ENCODE peak calls at places on chromosome 6, in ten cellular contexts. One of them, this sample, is unnamed. For H3K9me3, the result is how much of the 10 kb centered on the place peaks cover.

GRCh38 chr6:169778646-169779045 is 27.2 kb downstream of the ERMARD start:
- DNase-seq in cardiac muscle cell: no peak
- DNase-seq in ovary: no peak
- DNase-seq in ascending aorta: no peak
- DNase-seq in SJCRH30: no peak
- DNase-seq in stomach: no peak
- DNase-seq in astrocyte: no peak
- DNase-seq in adrenal gland: no peak
- DNase-seq in kidney: no peak
- DNase-seq in pancreas: no peak
- DNase-seq in this sample: no peak

GRCh38 chr6:72238900-72239299 is 352.6 kb downstream of the RIMS1 start:
- DNase-seq in cardiac muscle cell: no peak
- DNase-seq in ovary: no peak
- DNase-seq in ascending aorta: no peak
- DNase-seq in SJCRH30: no peak
- DNase-seq in stomach: no peak
- DNase-seq in astrocyte: peak
- DNase-seq in adrenal gland: no peak
- DNase-seq in kidney: no peak
- DNase-seq in pancreas: no peak
- DNase-seq in this sample: no peak

GRCh38 chr6:140537211-140537610 is 1162.8 kb upstream of the CITED2 start:
- DNase-seq in cardiac muscle cell: no peak
- DNase-seq in ovary: no peak
- DNase-seq in ascending aorta: no peak
- DNase-seq in SJCRH30: no peak
- DNase-seq in stomach: no peak
- DNase-seq in astrocyte: peak
- DNase-seq in adrenal gland: no peak
- DNase-seq in kidney: no peak
- DNase-seq in pancreas: no peak
- DNase-seq in this sample: no peak

GRCh38 chr6:123380257-123380656 is 256.5 kb downstream of the TRDN start:
- DNase-seq in cardiac muscle cell: peak
- DNase-seq in ovary: no peak
- DNase-seq in ascending aorta: no peak
- DNase-seq in SJCRH30: peak
- DNase-seq in stomach: no peak
- DNase-seq in astrocyte: peak
- DNase-seq in adrenal gland: no peak
- DNase-seq in kidney: no peak
- DNase-seq in pancreas: no peak
- DNase-seq in this sample: peak

GRCh38 chr6:30647039-30647801 is at the start of gene C6orf136:
- DNase-seq in cardiac muscle cell: peak
- DNase-seq in ovary: peak
- DNase-seq in ascending aorta: no peak
- DNase-seq in SJCRH30: peak
- DNase-seq in stomach: peak
- DNase-seq in astrocyte: peak
- DNase-seq in adrenal gland: peak
- DNase-seq in kidney: peak
- DNase-seq in pancreas: peak
- DNase-seq in this sample: peak

GRCh38 chr6:139372326-139373153 is 1.9 kb downstream of the CITED2 start:
- DNase-seq in cardiac muscle cell: peak
- DNase-seq in ovary: no peak
- DNase-seq in ascending aorta: no peak
- DNase-seq in SJCRH30: peak
- DNase-seq in stomach: no peak
- DNase-seq in astrocyte: peak
- DNase-seq in adrenal gland: no peak
- DNase-seq in kidney: no peak
- DNase-seq in pancreas: no peak
- DNase-seq in this sample: no peak

GRCh38 chr6:114194362-114195343 is 148.2 kb downstream of the HS3ST5 start:
- DNase-seq in cardiac muscle cell: peak
- DNase-seq in ovary: no peak
- DNase-seq in ascending aorta: no peak
- DNase-seq in SJCRH30: peak
- DNase-seq in stomach: peak
- DNase-seq in astrocyte: peak
- DNase-seq in adrenal gland: no peak
- DNase-seq in kidney: no peak
- DNase-seq in pancreas: peak
- DNase-seq in this sample: no peak

GRCh38 chr6:31354248-31354647 is 2.7 kb downstream of the HLA-B start:
- DNase-seq in cardiac muscle cell: no peak
- DNase-seq in ovary: no peak
- DNase-seq in ascending aorta: no peak
- DNase-seq in SJCRH30: no peak
- DNase-seq in stomach: no peak
- DNase-seq in astrocyte: no peak
- DNase-seq in adrenal gland: no peak
- DNase-seq in kidney: no peak
- DNase-seq in pancreas: no peak
- DNase-seq in this sample: no peak

GRCh38 chr6:13700232-13700631 is 11.4 kb downstream of the RANBP9 start:
- DNase-seq in cardiac muscle cell: no peak
- DNase-seq in ovary: no peak
- DNase-seq in ascending aorta: no peak
- DNase-seq in SJCRH30: no peak
- DNase-seq in stomach: no peak
- DNase-seq in astrocyte: no peak
- DNase-seq in adrenal gland: no peak
- DNase-seq in kidney: no peak
- DNase-seq in pancreas: no peak
- DNase-seq in this sample: no peak

DNA sequence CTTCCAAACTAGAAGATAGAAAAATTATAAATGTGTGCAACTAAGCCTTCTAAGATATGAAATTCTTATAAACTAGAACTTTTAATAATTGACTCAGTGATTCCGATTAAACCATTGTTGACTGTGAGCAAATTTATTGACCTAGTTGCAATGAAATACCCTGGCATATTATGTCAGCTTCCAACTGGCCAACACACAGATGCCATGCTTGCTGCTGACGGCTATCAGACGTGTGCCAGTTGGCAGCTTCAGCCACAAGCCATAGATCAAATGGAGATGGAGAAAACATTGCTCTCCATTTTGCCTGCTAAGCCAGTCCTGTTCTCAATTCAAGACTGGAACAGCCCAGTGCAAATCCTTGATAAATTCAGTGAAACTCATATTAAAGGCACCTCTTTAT is 101.7 kb upstream of the HDGFL1 start:
- DNase-seq in cardiac muscle cell: no peak
- DNase-seq in ovary: no peak
- DNase-seq in ascending aorta: no peak
- DNase-seq in SJCRH30: no peak
- DNase-seq in stomach: peak
- DNase-seq in astrocyte: no peak
- DNase-seq in adrenal gland: no peak
- DNase-seq in kidney: no peak
- DNase-seq in pancreas: peak
- DNase-seq in this sample: no peak
- H3K9me3 ChIP-seq in cardiac muscle cell: under half
- H3K9me3 ChIP-seq in ovary: under half
- H3K9me3 ChIP-seq in ascending aorta: under half
- H3K9me3 ChIP-seq in SJCRH30: under half
- H3K9me3 ChIP-seq in stomach: under half
- H3K9me3 ChIP-seq in astrocyte: under half
- H3K9me3 ChIP-seq in adrenal gland: under half
- H3K9me3 ChIP-seq in kidney: under half
- H3K9me3 ChIP-seq in pancreas: under half
- H3K9me3 ChIP-seq in this sample: under half

DNA sequence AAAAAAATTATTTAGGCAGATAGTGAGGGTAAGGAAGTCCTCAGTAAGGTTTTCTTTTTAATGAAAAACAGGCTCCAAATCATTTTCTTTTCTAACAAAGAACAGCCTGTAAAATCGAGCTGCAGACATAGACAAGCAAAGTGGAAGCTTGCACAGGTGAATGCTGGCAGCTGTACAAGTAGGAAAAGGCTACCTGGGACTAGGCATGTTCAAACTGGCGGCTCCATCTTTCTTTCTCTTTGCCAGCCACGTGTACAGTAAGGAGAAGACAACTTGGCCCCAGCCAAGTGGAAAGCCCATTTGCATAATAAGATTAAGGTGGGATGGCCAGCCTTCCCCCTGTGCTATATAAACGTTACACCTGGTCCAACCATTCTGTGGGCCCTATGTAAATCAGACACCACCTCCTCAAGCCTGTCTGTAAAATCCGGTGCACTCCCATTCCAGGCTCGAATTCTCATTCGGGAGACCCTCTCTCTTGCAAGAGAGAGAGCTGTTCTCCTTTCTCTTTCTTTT is 27.0 kb upstream of the SLC2A12 start:
- DNase-seq in cardiac muscle cell: no peak
- DNase-seq in ovary: no peak
- DNase-seq in ascending aorta: no peak
- DNase-seq in SJCRH30: no peak
- DNase-seq in stomach: peak
- DNase-seq in astrocyte: no peak
- DNase-seq in adrenal gland: no peak
- DNase-seq in kidney: no peak
- DNase-seq in pancreas: no peak
- DNase-seq in this sample: no peak
- H3K4me3 ChIP-seq in cardiac muscle cell: no peak
- H3K4me3 ChIP-seq in ovary: no peak
- H3K4me3 ChIP-seq in ascending aorta: no peak
- H3K4me3 ChIP-seq in SJCRH30: no peak
- H3K4me3 ChIP-seq in stomach: no peak
- H3K4me3 ChIP-seq in astrocyte: no peak
- H3K4me3 ChIP-seq in adrenal gland: no peak
- H3K4me3 ChIP-seq in kidney: no peak
- H3K4me3 ChIP-seq in pancreas: no peak
- H3K4me3 ChIP-seq in this sample: no peak

GRCh38 chr6:49892280-49892679 is 25.9 kb upstream of the CRISP1 start:
- DNase-seq in cardiac muscle cell: no peak
- DNase-seq in ovary: no peak
- DNase-seq in ascending aorta: no peak
- DNase-seq in SJCRH30: peak
- DNase-seq in stomach: no peak
- DNase-seq in astrocyte: no peak
- DNase-seq in adrenal gland: no peak
- DNase-seq in kidney: no peak
- DNase-seq in pancreas: no peak
- DNase-seq in this sample: no peak

GRCh38 chr6:49890988-49891387 is 24.7 kb upstream of the CRISP1 start:
- DNase-seq in cardiac muscle cell: no peak
- DNase-seq in ovary: no peak
- DNase-seq in ascending aorta: no peak
- DNase-seq in SJCRH30: no peak
- DNase-seq in stomach: no peak
- DNase-seq in astrocyte: no peak
- DNase-seq in adrenal gland: no peak
- DNase-seq in kidney: no peak
- DNase-seq in pancreas: no peak
- DNase-seq in this sample: no peak

DNA sequence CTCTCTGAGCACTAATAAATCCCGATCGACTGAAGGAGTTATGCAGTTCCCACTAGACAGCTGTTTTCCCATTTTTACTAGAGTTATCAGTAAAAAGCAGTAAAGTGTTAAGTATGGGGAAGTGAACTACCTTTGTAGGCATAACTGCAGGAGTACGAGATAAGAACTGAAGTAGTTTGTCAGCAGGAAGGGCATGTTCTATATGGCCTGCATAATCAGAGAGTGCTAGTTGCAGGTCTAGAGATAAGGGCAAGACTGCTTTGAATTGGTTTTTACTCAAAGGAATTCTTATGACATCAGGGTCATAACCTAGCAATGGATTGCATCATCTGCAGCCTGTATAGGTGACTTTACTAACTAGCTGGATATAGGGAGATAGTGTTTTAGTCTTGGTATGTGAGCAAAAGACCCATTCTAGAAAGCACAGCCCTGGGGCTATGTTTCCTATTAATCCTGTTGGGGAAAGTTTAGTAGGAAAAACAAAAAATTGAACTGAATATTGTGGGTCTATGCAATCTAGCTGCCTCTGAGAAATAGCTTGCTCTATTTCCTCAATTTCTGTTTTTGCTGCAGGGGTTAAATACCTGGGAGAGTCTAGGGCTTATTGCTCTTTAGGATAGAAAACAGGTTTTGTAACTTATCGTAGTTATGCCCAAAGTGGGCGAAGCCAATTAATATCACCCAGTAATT is 22.6 kb upstream of the CRISP1 start:
- DNase-seq in cardiac muscle cell: no peak
- DNase-seq in ovary: no peak
- DNase-seq in ascending aorta: no peak
- DNase-seq in SJCRH30: no peak
- DNase-seq in stomach: no peak
- DNase-seq in astrocyte: no peak
- DNase-seq in adrenal gland: no peak
- DNase-seq in kidney: no peak
- DNase-seq in pancreas: no peak
- DNase-seq in this sample: no peak
- H3K9me3 ChIP-seq in cardiac muscle cell: under half
- H3K9me3 ChIP-seq in ovary: under half
- H3K9me3 ChIP-seq in ascending aorta: under half
- H3K9me3 ChIP-seq in SJCRH30: under half
- H3K9me3 ChIP-seq in stomach: under half
- H3K9me3 ChIP-seq in astrocyte: under half
- H3K9me3 ChIP-seq in adrenal gland: under half
- H3K9me3 ChIP-seq in kidney: under half
- H3K9me3 ChIP-seq in pancreas: under half
- H3K9me3 ChIP-seq in this sample: under half

GRCh38 chr6:111599259-111599658 is 6.4 kb downstream of the TRAF3IP2 start:
- DNase-seq in cardiac muscle cell: no peak
- DNase-seq in ovary: no peak
- DNase-seq in ascending aorta: no peak
- DNase-seq in SJCRH30: no peak
- DNase-seq in stomach: no peak
- DNase-seq in astrocyte: no peak
- DNase-seq in adrenal gland: no peak
- DNase-seq in kidney: no peak
- DNase-seq in pancreas: no peak
- DNase-seq in this sample: no peak

GRCh38 chr6:111602481-111603404 is 2.9 kb downstream of the TRAF3IP2 start:
- DNase-seq in cardiac muscle cell: peak
- DNase-seq in ovary: peak
- DNase-seq in ascending aorta: peak
- DNase-seq in SJCRH30: peak
- DNase-seq in stomach: no peak
- DNase-seq in astrocyte: peak
- DNase-seq in adrenal gland: no peak
- DNase-seq in kidney: peak
- DNase-seq in pancreas: no peak
- DNase-seq in this sample: no peak

GRCh38 chr6:111601875-111602274 is 3.8 kb downstream of the TRAF3IP2 start:
- DNase-seq in cardiac muscle cell: peak
- DNase-seq in ovary: no peak
- DNase-seq in ascending aorta: no peak
- DNase-seq in SJCRH30: no peak
- DNase-seq in stomach: peak
- DNase-seq in astrocyte: peak
- DNase-seq in adrenal gland: no peak
- DNase-seq in kidney: no peak
- DNase-seq in pancreas: no peak
- DNase-seq in this sample: no peak

GRCh38 chr6:111600154-111600553 is 5.5 kb downstream of the TRAF3IP2 start:
- DNase-seq in cardiac muscle cell: no peak
- DNase-seq in ovary: no peak
- DNase-seq in ascending aorta: no peak
- DNase-seq in SJCRH30: no peak
- DNase-seq in stomach: no peak
- DNase-seq in astrocyte: no peak
- DNase-seq in adrenal gland: no peak
- DNase-seq in kidney: no peak
- DNase-seq in pancreas: no peak
- DNase-seq in this sample: no peak

GRCh38 chr6:111600588-111601440 is 4.9 kb downstream of the TRAF3IP2 start:
- DNase-seq in cardiac muscle cell: no peak
- DNase-seq in ovary: no peak
- DNase-seq in ascending aorta: no peak
- DNase-seq in SJCRH30: no peak
- DNase-seq in stomach: no peak
- DNase-seq in astrocyte: no peak
- DNase-seq in adrenal gland: no peak
- DNase-seq in kidney: no peak
- DNase-seq in pancreas: peak
- DNase-seq in this sample: no peak
- H3K4me3 ChIP-seq in cardiac muscle cell: no peak
- H3K4me3 ChIP-seq in ovary: no peak
- H3K4me3 ChIP-seq in ascending aorta: no peak
- H3K4me3 ChIP-seq in SJCRH30: no peak
- H3K4me3 ChIP-seq in stomach: no peak
- H3K4me3 ChIP-seq in astrocyte: no peak
- H3K4me3 ChIP-seq in adrenal gland: no peak
- H3K4me3 ChIP-seq in kidney: no peak
- H3K4me3 ChIP-seq in pancreas: no peak
- H3K4me3 ChIP-seq in this sample: no peak